ENCODE peak calls at places on chromosome X, in six cellular contexts. One of them, this sample, is unnamed.

GRCh38 chrX:136055651-136056221 is 70.5 kb downstream of the SLC9A6 start:
- DNase-seq in CD8-positive, alpha-beta T cell: no peak
- DNase-seq in nephron progenitor cell: no peak
- DNase-seq in stimulated activated CD4-positive, alpha-beta T cell treated with anti-CD3 and anti-CD28 coated beads, TNF-alpha, amount 100 ng/mL, for 48 hours: no peak
- DNase-seq in activated CD4-positive, alpha-beta T cell treated with anti-CD3 and anti-CD28 coated beads for 1 hour: no peak
- DNase-seq in fibroblast of the aortic adventitia: peak
- DNase-seq in this sample: no peak

GRCh38 chrX:115330498-115331138 is 41.1 kb downstream of the LUZP4 start:
- DNase-seq in CD8-positive, alpha-beta T cell: peak
- DNase-seq in nephron progenitor cell: peak
- DNase-seq in stimulated activated CD4-positive, alpha-beta T cell treated with anti-CD3 and anti-CD28 coated beads, TNF-alpha, amount 100 ng/mL, for 48 hours: no peak
- DNase-seq in activated CD4-positive, alpha-beta T cell treated with anti-CD3 and anti-CD28 coated beads for 1 hour: no peak
- DNase-seq in fibroblast of the aortic adventitia: peak
- DNase-seq in this sample: peak

GRCh38 chrX:7444967-7445366 is 297.0 kb upstream of the PUDP start:
- DNase-seq in CD8-positive, alpha-beta T cell: no peak
- DNase-seq in nephron progenitor cell: no peak
- DNase-seq in stimulated activated CD4-positive, alpha-beta T cell treated with anti-CD3 and anti-CD28 coated beads, TNF-alpha, amount 100 ng/mL, for 48 hours: no peak
- DNase-seq in activated CD4-positive, alpha-beta T cell treated with anti-CD3 and anti-CD28 coated beads for 1 hour: no peak
- DNase-seq in fibroblast of the aortic adventitia: no peak
- DNase-seq in this sample: no peak

GRCh38 chrX:40646489-40647306 is 663 bp downstream of the CXorf38 start:
- DNase-seq in CD8-positive, alpha-beta T cell: peak
- DNase-seq in nephron progenitor cell: peak
- DNase-seq in stimulated activated CD4-positive, alpha-beta T cell treated with anti-CD3 and anti-CD28 coated beads, TNF-alpha, amount 100 ng/mL, for 48 hours: no peak
- DNase-seq in activated CD4-positive, alpha-beta T cell treated with anti-CD3 and anti-CD28 coated beads for 1 hour: no peak
- DNase-seq in fibroblast of the aortic adventitia: peak
- DNase-seq in this sample: no peak

GRCh38 chrX:12947545-12948235 is 27.2 kb upstream of the TMSB4X start:
- DNase-seq in CD8-positive, alpha-beta T cell: no peak
- DNase-seq in nephron progenitor cell: no peak
- DNase-seq in stimulated activated CD4-positive, alpha-beta T cell treated with anti-CD3 and anti-CD28 coated beads, TNF-alpha, amount 100 ng/mL, for 48 hours: no peak
- DNase-seq in activated CD4-positive, alpha-beta T cell treated with anti-CD3 and anti-CD28 coated beads for 1 hour: no peak
- DNase-seq in fibroblast of the aortic adventitia: no peak
- DNase-seq in this sample: no peak

GRCh38 chrX:23631136-23631535 is 36.2 kb upstream of the PRDX4 start:
- DNase-seq in CD8-positive, alpha-beta T cell: no peak
- DNase-seq in nephron progenitor cell: no peak
- DNase-seq in stimulated activated CD4-positive, alpha-beta T cell treated with anti-CD3 and anti-CD28 coated beads, TNF-alpha, amount 100 ng/mL, for 48 hours: no peak
- DNase-seq in activated CD4-positive, alpha-beta T cell treated with anti-CD3 and anti-CD28 coated beads for 1 hour: no peak
- DNase-seq in fibroblast of the aortic adventitia: no peak
- DNase-seq in this sample: no peak

GRCh38 chrX:69145714-69146113 is 19.5 kb downstream of the PJA1 start:
- DNase-seq in CD8-positive, alpha-beta T cell: no peak
- DNase-seq in nephron progenitor cell: no peak
- DNase-seq in stimulated activated CD4-positive, alpha-beta T cell treated with anti-CD3 and anti-CD28 coated beads, TNF-alpha, amount 100 ng/mL, for 48 hours: no peak
- DNase-seq in activated CD4-positive, alpha-beta T cell treated with anti-CD3 and anti-CD28 coated beads for 1 hour: no peak
- DNase-seq in fibroblast of the aortic adventitia: no peak
- DNase-seq in this sample: no peak

GRCh38 chrX:11412715-11413623 is 119.8 kb downstream of the AMELX start:
- DNase-seq in CD8-positive, alpha-beta T cell: no peak
- DNase-seq in nephron progenitor cell: no peak
- DNase-seq in stimulated activated CD4-positive, alpha-beta T cell treated with anti-CD3 and anti-CD28 coated beads, TNF-alpha, amount 100 ng/mL, for 48 hours: no peak
- DNase-seq in activated CD4-positive, alpha-beta T cell treated with anti-CD3 and anti-CD28 coated beads for 1 hour: no peak
- DNase-seq in fibroblast of the aortic adventitia: peak
- DNase-seq in this sample: no peak

GRCh38 chrX:119826399-119826959 is 26.3 kb downstream of the UPF3B start:
- DNase-seq in CD8-positive, alpha-beta T cell: no peak
- DNase-seq in nephron progenitor cell: no peak
- DNase-seq in stimulated activated CD4-positive, alpha-beta T cell treated with anti-CD3 and anti-CD28 coated beads, TNF-alpha, amount 100 ng/mL, for 48 hours: no peak
- DNase-seq in activated CD4-positive, alpha-beta T cell treated with anti-CD3 and anti-CD28 coated beads for 1 hour: no peak
- DNase-seq in fibroblast of the aortic adventitia: peak
- DNase-seq in this sample: no peak

GRCh38 chrX:53115550-53115874 is 21.6 kb downstream of the KANTR start:
- DNase-seq in CD8-positive, alpha-beta T cell: no peak
- DNase-seq in nephron progenitor cell: no peak
- DNase-seq in stimulated activated CD4-positive, alpha-beta T cell treated with anti-CD3 and anti-CD28 coated beads, TNF-alpha, amount 100 ng/mL, for 48 hours: no peak
- DNase-seq in activated CD4-positive, alpha-beta T cell treated with anti-CD3 and anti-CD28 coated beads for 1 hour: no peak
- DNase-seq in fibroblast of the aortic adventitia: no peak
- DNase-seq in this sample: no peak

GRCh38 chrX:68693481-68694410 is 46.3 kb downstream of the STARD8 start:
- DNase-seq in CD8-positive, alpha-beta T cell: no peak
- DNase-seq in nephron progenitor cell: peak
- DNase-seq in stimulated activated CD4-positive, alpha-beta T cell treated with anti-CD3 and anti-CD28 coated beads, TNF-alpha, amount 100 ng/mL, for 48 hours: no peak
- DNase-seq in activated CD4-positive, alpha-beta T cell treated with anti-CD3 and anti-CD28 coated beads for 1 hour: no peak
- DNase-seq in fibroblast of the aortic adventitia: peak
- DNase-seq in this sample: no peak

GRCh38 chrX:28960063-28960462 is 372.8 kb downstream of the IL1RAPL1 start:
- DNase-seq in CD8-positive, alpha-beta T cell: no peak
- DNase-seq in nephron progenitor cell: no peak
- DNase-seq in stimulated activated CD4-positive, alpha-beta T cell treated with anti-CD3 and anti-CD28 coated beads, TNF-alpha, amount 100 ng/mL, for 48 hours: no peak
- DNase-seq in activated CD4-positive, alpha-beta T cell treated with anti-CD3 and anti-CD28 coated beads for 1 hour: no peak
- DNase-seq in fibroblast of the aortic adventitia: no peak
- DNase-seq in this sample: no peak

This sample was measured in GM18507.